ENCODE peak calls at places on chromosomes 2 and 18, in four cellular contexts. G is lower leg skin, U is BJ, B is psoas muscle. E is an unnamed sample.
A peak's percentile ranks its signal among the peaks of the same experiment; 100 is the strongest.

GRCh38 chr2:45330617-45331016 is 280.4 kb downstream of the SRBD1 start:
- DNase-seq in G (no peak), U (no peak), B (no peak), E (no peak)

GRCh38 chr2:99864561-99865216 is 277.7 kb downstream of the AFF3 start:
- DNase-seq in B (peak; percentile 46), G (peak; percentile 62), U (no peak), E (no peak)

GRCh38 chr2:172336681-172337080 is 90.7 kb upstream of the ITGA6 start:
- DNase-seq in U (no peak), G (no peak), B (no peak), E (no peak)

GRCh38 chr2:11572996-11573395 is 39.2 kb downstream of the GREB1 start:
- DNase-seq in U (no peak), B (peak; percentile 34), G (no peak), E (no peak)

GRCh38 chr18:6976935-6977334 is 140.7 kb downstream of the LAMA1 start:
- DNase-seq in G (no peak), B (no peak), U (no peak), E (no peak)

GRCh38 chr2:128979182-128979581 is 660.5 kb upstream of the HS6ST1 start:
- DNase-seq in B (no peak), U (no peak), G (no peak), E (no peak)

GRCh38 chr2:98822301-98823164 is 91.6 kb upstream of the MGAT4A start:
- DNase-seq in U (no peak), G (no peak), B (peak; percentile 69), E (no peak)

GRCh38 chr2:37026050-37026449 is 58.1 kb downstream of the HEATR5B start:
- DNase-seq in U (no peak), G (no peak), B (no peak), E (no peak)

GRCh38 chr2:98771771-98772521 is 41.0 kb upstream of the MGAT4A start:
- DNase-seq in B (no peak), G (no peak), U (no peak), E (no peak)

GRCh38 chr2:138615257-138615656 is 113.7 kb downstream of the SPOPL start:
- DNase-seq in U (no peak), B (no peak), G (no peak), E (no peak)

GRCh38 chr2:217033191-217033590 is 173.3 kb upstream of the TNP1 start:
- DNase-seq in B (no peak), U (no peak), G (no peak), E (no peak)

GRCh38 chr18:43863180-43863579 is 585.9 kb upstream of the SYT4 start:
- DNase-seq in G (peak; percentile 50), B (no peak), U (no peak), E (no peak)

GRCh38 chr2:160492401-160493226 is 993 bp downstream of the RBMS1 start:
- DNase-seq in G (peak; percentile 59), B (peak; percentile 86), U (no peak), E (peak; percentile 89)

GRCh38 chr2:14975401-14975800 is 342.9 kb downstream of the LRATD1 start:
- DNase-seq in U (no peak), G (no peak), B (no peak), E (no peak)

GRCh38 chr2:232146294-232146693 is 184.8 kb downstream of the DIS3L2 start:
- DNase-seq in G (no peak), U (peak; percentile 8), B (no peak), E (no peak)

GRCh38 chr2:23069935-23070334 is 315.0 kb upstream of the KLHL29 start:
- DNase-seq in U (no peak), B (no peak), G (no peak), E (no peak)

GRCh38 chr18:50862401-50862800 is 16.5 kb upstream of the ME2 start:
- DNase-seq in U (no peak), G (no peak), B (no peak), E (no peak)

GRCh38 chr2:60771508-60771907 is 15.4 kb downstream of the PAPOLG start:
- DNase-seq in G (no peak), B (no peak), U (no peak), E (no peak)

GRCh38 chr2:172375247-172375646 is 52.1 kb upstream of the ITGA6 start:
- DNase-seq in B (no peak), G (no peak), U (no peak), E (no peak)

GRCh38 chr18:78822171-78822570 is 157.4 kb upstream of the SALL3 start:
- DNase-seq in B (no peak), G (no peak), U (no peak), E (no peak)

GRCh38 chr18:45752681-45753080 is 28.7 kb downstream of the SLC14A1 start:
- DNase-seq in B (no peak), U (no peak), G (no peak), E (no peak)

GRCh38 chr18:49757513-49758262 is 55.6 kb downstream of the ACAA2 start:
- DNase-seq in U (no peak), B (no peak), G (no peak), E (no peak)

GRCh38 chr2:176120369-176121307 is 1.9 kb upstream of the HOXD9 start:
- DNase-seq in U (no peak), B (no peak), G (no peak), E (no peak)

GRCh38 chr2:203237501-203238238 is 1.1 kb upstream of the CYP20A1 start:
- DNase-seq in B (no peak), U (no peak), G (no peak), E (no peak)

GRCh38 chr2:65722028-65722427 is 289.6 kb upstream of the SPRED2 start:
- DNase-seq in G (no peak), B (peak; percentile 67), U (no peak), E (no peak)

GRCh38 chr2:106847366-106847765 is 38.6 kb downstream of the ST6GAL2 start:
- DNase-seq in G (no peak), U (no peak), B (no peak), E (peak; percentile 21)

GRCh38 chr18:46477425-46478011 is 179.5 kb downstream of the LOXHD1 start:
- DNase-seq in U (no peak), G (no peak), B (no peak), E (no peak)

GRCh38 chr2:33441235-33441810 is 35.1 kb upstream of the RASGRP3 start:
- DNase-seq in G (peak; percentile 30), B (no peak), U (no peak), E (no peak)

GRCh38 chr2:118853647-118854367 is 6.4 kb upstream of the EN1 start:
- DNase-seq in G (no peak), U (no peak), B (peak; percentile 39), E (no peak)

GRCh38 chr18:26516964-26517363 is 31.4 kb downstream of the KCTD1 start:
- DNase-seq in U (no peak), G (no peak), B (no peak), E (no peak)

GRCh38 chr2:53859354-53860159 is at the start of gene GPR75:
- DNase-seq in B (peak; percentile 57), G (no peak), U (no peak), E (no peak)

GRCh38 chr18:28581503-28582169 is 404.7 kb upstream of the CDH2 start:
- DNase-seq in U (no peak), B (no peak), G (no peak), E (no peak)

GRCh38 chr2:47189635-47190034 is 34.5 kb upstream of the STPG4 start:
- DNase-seq in G (no peak), U (peak; percentile 88), B (no peak), E (no peak)

GRCh38 chr2:183179156-183179555 is 54.9 kb downstream of the NUP35 start:
- DNase-seq in U (no peak), G (no peak), B (no peak), E (no peak)

GRCh38 chr2:133389569-133389968 is 178.7 kb downstream of the NCKAP5 start:
- DNase-seq in G (peak; percentile 49), U (no peak), B (no peak), E (no peak)

GRCh38 chr2:180175736-180176135 is 168.6 kb upstream of the CWC22 start:
- DNase-seq in B (no peak), G (no peak), U (no peak), E (no peak)

GRCh38 chr2:225164406-225165048 is 122.3 kb upstream of the DOCK10 start:
- DNase-seq in B (no peak), U (no peak), G (no peak), E (no peak)

GRCh38 chr2:189164732-189165131 is 14.8 kb downstream of the COL5A2 start:
- DNase-seq in B (no peak), G (no peak), U (peak; percentile 59), E (no peak)

GRCh38 chr2:120831106-120831505 is 95.4 kb downstream of the GLI2 start:
- DNase-seq in U (no peak), B (peak; percentile 12), G (no peak), E (no peak)

GRCh38 chr2:120834206-120834605 is 98.5 kb downstream of the GLI2 start:
- DNase-seq in B (peak; percentile 25), U (no peak), G (no peak), E (no peak)

GRCh38 chr2:120832296-120833070 is 96.8 kb downstream of the GLI2 start:
- DNase-seq in U (no peak), B (peak; percentile 40), G (no peak), E (no peak)

GRCh38 chr2:120831891-120832290 is 96.2 kb downstream of the GLI2 start:
- DNase-seq in B (peak; percentile 45), U (no peak), G (no peak), E (no peak)

GRCh38 chr2:120833127-120833675 is 97.5 kb downstream of the GLI2 start:
- DNase-seq in G (no peak), B (peak; percentile 35), U (no peak), E (no peak)
- TF ChIP-seq CTCF in G (no peak), B (no peak), U (no peak), E (no peak)

GRCh38 chr2:234058881-234059280 is 8.4 kb downstream of the SPP2 start:
- DNase-seq in B (no peak), U (no peak), G (no peak), E (no peak)
- TF ChIP-seq CTCF in B (no peak), U (no peak), G (no peak), E (no peak)

DNA sequence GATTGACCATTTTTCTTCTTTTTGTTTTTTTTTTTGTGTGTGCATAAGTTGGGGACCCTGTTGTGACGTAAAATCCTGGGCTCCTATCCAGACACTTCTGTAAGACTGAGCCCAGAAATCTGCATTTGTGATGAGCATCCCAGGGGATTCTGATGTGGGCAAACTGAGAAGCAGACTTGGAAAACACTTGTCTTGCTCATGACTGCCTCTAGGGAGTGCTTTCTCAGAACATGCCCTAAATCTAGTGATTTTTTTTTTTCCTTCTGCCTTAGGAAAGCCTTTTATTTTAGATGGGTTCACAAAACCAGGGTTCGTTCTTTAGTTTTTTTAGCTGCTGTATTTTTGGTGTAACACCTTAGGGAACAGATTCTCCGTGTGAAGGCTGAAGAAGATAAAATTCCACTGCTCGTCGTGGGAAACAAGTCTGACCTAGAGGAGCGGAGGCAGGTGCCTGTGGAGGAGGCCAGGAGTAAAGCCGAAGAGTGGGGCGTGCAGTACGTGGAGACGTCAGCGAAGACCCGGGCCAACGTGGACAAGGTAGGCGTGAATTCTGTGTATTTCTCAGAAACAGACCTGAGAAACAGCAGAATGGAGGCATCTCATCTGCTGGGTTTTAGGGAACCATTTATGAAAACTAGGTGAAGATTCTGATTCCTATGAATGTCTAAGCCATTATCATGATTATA is 36.7 kb downstream of the RALB start:
- DNase-seq in B (no peak), U (no peak), G (no peak), E (no peak)
- TF ChIP-seq CTCF in B (no peak), U (peak; percentile 10), G (no peak), E (no peak)

GRCh38 chr2:68943581-68944568 is 8.8 kb downstream of the GKN2 start:
- DNase-seq in U (no peak), G (peak; percentile 63), B (peak; percentile 54), E (no peak)
- TF ChIP-seq CTCF in U (peak; percentile 79), G (no peak), B (peak; percentile 65), E (peak; percentile 87)